ENCODE peak calls at places on chromosome 14, in seven cellular contexts. Q, O, F, W, K, N and I are unnamed samples.
A peak's percentile ranks its signal among the peaks of the same experiment; 100 is the strongest.

GRCh38 chr14:84785997-84786396 is 743.9 kb upstream of the FLRT2 start:
- DNase-seq in W (no peak), Q (no peak), F (no peak), K (no peak), O (no peak), N (no peak), I (no peak)

GRCh38 chr14:22882529-22883190 is 362 bp upstream of the REM2 start:
- DNase-seq in Q (no peak), O (no peak), F (peak; percentile 48), K (no peak), W (peak; percentile 53), N (peak; percentile 55), I (no peak)

GRCh38 chr14:85250369-85250768 is 279.6 kb upstream of the FLRT2 start:
- DNase-seq in N (no peak), Q (no peak), F (no peak), O (no peak), K (no peak), W (no peak), I (no peak)

GRCh38 chr14:76307786-76308780 is 67.9 kb upstream of the ESRRB start:
- DNase-seq in O (no peak), K (no peak), F (peak; percentile 19), Q (no peak), N (no peak), W (no peak), I (peak; percentile 16)

GRCh38 chr14:97824218-97824617 is 1027.0 kb downstream of the VRK1 start:
- DNase-seq in N (no peak), O (no peak), W (no peak), K (no peak), F (no peak), Q (no peak), I (no peak)

GRCh38 chr14:102544034-102544744 is 34.6 kb upstream of the ANKRD9 start:
- DNase-seq in K (no peak), W (no peak), F (no peak), Q (no peak), O (no peak), N (no peak), I (no peak)

GRCh38 chr14:105501504-105502291 is 10.7 kb downstream of the TEDC1 start:
- DNase-seq in W (no peak), F (peak; percentile 52), Q (no peak), N (no peak), O (peak; percentile 65), K (no peak), I (no peak)

GRCh38 chr14:90624228-90624627 is 192.0 kb downstream of the TTC7B start:
- DNase-seq in K (no peak), F (peak; percentile 73), Q (peak; percentile 36), O (peak; percentile 87), W (no peak), N (no peak), I (no peak)

GRCh38 chr14:103628684-103629502 is at the start of gene KLC1:
- DNase-seq in O (peak; percentile 83), K (peak; percentile 70), Q (peak; percentile 91), F (peak; percentile 92), W (peak; percentile 70), N (peak; percentile 89), I (peak; percentile 77)

GRCh38 chr14:53411110-53411509 is 258.0 kb upstream of the DDHD1 start:
- DNase-seq in K (no peak), N (no peak), W (no peak), O (no peak), F (no peak), Q (no peak), I (no peak)

GRCh38 chr14:74038015-74038859 is 19.1 kb downstream of the BBOF1 start:
- DNase-seq in Q (no peak), W (no peak), K (no peak), N (no peak), O (no peak), F (no peak), I (no peak)

GRCh38 chr14:22836301-22837058 is at the start of gene MMP14:
- DNase-seq in O (peak; percentile 80), F (peak; percentile 97), Q (peak; percentile 77), W (peak; percentile 26), K (peak; percentile 84), N (peak; percentile 79), I (no peak)

GRCh38 chr14:104939666-104940410 is 15.2 kb downstream of the PLD4 start:
- DNase-seq in Q (no peak), F (peak; percentile 54), W (no peak), N (no peak), O (peak; percentile 54), K (no peak), I (no peak)

GRCh38 chr14:77882098-77882497 is 82.2 kb downstream of the ADCK1 start:
- DNase-seq in W (no peak), F (no peak), Q (peak; percentile 51), K (no peak), N (peak; percentile 11), O (no peak), I (no peak)

GRCh38 chr14:54614296-54614695 is 47.4 kb downstream of the SAMD4A start:
- DNase-seq in W (no peak), Q (no peak), K (no peak), N (no peak), O (no peak), F (no peak), I (no peak)

GRCh38 chr14:67265131-67265530 is 23.9 kb downstream of the PALS1 start:
- DNase-seq in W (no peak), Q (no peak), F (no peak), K (no peak), O (no peak), N (no peak), I (no peak)

GRCh38 chr14:90388437-90388836 is 8.4 kb upstream of the CALM1 start:
- DNase-seq in O (peak; percentile 73), N (peak; percentile 52), W (no peak), F (no peak), Q (no peak), K (no peak), I (no peak)

GRCh38 chr14:104441275-104442106 is 138.1 kb upstream of the C14orf180 start:
- DNase-seq in N (no peak), F (peak; percentile 53), O (peak; percentile 61), Q (no peak), K (peak; percentile 3), W (no peak), I (no peak)

GRCh38 chr14:79254069-79254775 is 957.1 kb downstream of the DIO2 start:
- DNase-seq in N (no peak), Q (no peak), K (no peak), O (no peak), F (no peak), W (no peak), I (no peak)

GRCh38 chr14:47278233-47278842 is 397.1 kb downstream of the MDGA2 start:
- DNase-seq in N (peak; percentile 41), Q (peak; percentile 7), O (no peak), F (no peak), W (peak; percentile 27), K (no peak), I (peak; percentile 28)

GRCh38 chr14:50351016-50351415 is 38.9 kb downstream of the DMAC2L start:
- DNase-seq in F (no peak), W (no peak), Q (no peak), N (no peak), O (no peak), K (no peak), I (no peak)

GRCh38 chr14:96627811-96628775 is 125.9 kb downstream of the PAPOLA start:
- DNase-seq in K (peak; percentile 8), W (peak; percentile 2), O (no peak), F (peak; percentile 51), N (peak; percentile 1), Q (no peak), I (no peak)

GRCh38 chr14:74915426-74915825 is 7.6 kb downstream of the RPS6KL1 start:
- DNase-seq in O (no peak), Q (no peak), W (no peak), N (no peak), K (no peak), F (peak; percentile 29), I (no peak)

GRCh38 chr14:71208702-71209357 is 301.6 kb downstream of the PCNX1 start:
- DNase-seq in F (no peak), N (no peak), K (no peak), O (no peak), Q (no peak), W (no peak), I (no peak)
- TF ChIP-seq CTCF in F (no peak), N (no peak), K (no peak), O (no peak), Q (no peak), W (no peak), I (no peak)

DNA sequence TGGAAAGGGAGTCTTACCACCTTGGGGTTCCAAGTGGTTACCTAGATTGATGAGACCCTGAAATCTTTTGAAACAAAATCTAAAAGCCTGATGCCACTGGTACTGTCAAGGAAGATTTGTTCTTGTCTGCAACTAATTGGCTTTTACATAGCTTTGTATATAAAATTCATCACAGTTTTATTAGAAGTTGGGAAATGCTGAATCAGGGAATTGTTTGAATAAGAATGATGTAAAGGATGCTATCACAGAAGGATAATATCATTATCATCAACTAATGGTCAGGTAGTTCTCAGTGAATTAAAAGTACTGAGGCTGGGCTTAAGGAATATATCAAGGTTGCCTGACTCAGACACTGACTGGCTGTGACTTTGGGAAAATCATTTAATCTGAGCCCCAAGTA is 248.3 kb upstream of the STXBP6 start:
- DNase-seq in Q (no peak), K (no peak), O (no peak), F (no peak), W (no peak), N (no peak), I (no peak)
- TF ChIP-seq CTCF in Q (no peak), K (no peak), O (no peak), F (no peak), W (no peak), N (no peak), I (no peak)

GRCh38 chr14:65024957-65025356 is 38.3 kb downstream of the FNTB start:
- DNase-seq in K (peak; percentile 65), O (no peak), F (no peak), N (no peak), Q (no peak), W (no peak), I (no peak)

GRCh38 chr14:65015391-65015790 is 28.7 kb downstream of the FNTB start:
- DNase-seq in K (no peak), O (no peak), N (no peak), F (no peak), Q (no peak), W (no peak), I (no peak)

GRCh38 chr14:65016461-65016860 is 29.8 kb downstream of the FNTB start:
- DNase-seq in F (no peak), K (no peak), Q (no peak), N (no peak), W (no peak), O (no peak), I (no peak)

GRCh38 chr14:65025818-65026217 is 39.1 kb downstream of the FNTB start:
- DNase-seq in O (no peak), N (no peak), Q (no peak), F (no peak), K (no peak), W (no peak), I (no peak)

GRCh38 chr14:65019944-65020566 is 33.4 kb downstream of the FNTB start:
- DNase-seq in F (no peak), K (no peak), Q (peak; percentile 23), W (peak; percentile 16), N (peak; percentile 28), O (no peak), I (no peak)
- TF ChIP-seq CTCF in F (peak; percentile 65), K (no peak), Q (peak; percentile 72), W (peak; percentile 79), N (peak; percentile 76), O (peak; percentile 87), I (peak; percentile 73)

DNA sequence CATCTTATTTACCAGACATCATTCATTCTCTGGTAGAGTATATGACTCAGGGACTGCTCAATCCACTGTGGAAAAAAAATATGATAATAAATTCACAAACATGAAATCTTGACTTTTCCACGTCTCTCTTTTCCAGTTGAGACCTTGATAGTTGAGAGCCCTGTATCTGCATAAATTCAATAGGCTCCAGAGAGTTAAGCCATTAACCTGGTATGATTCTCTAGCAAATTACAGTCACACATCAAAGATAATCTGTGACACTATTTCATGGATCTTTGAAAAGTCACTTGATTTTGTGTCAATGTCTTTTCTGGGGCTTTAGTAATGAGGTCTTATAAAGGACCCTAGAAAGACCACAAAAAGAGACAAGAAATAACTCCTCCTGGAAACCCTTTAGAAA is 154.2 kb upstream of the FOXG1 start:
- DNase-seq in W (no peak), N (no peak), K (no peak), Q (no peak), O (no peak), F (no peak), I (no peak)
- TF ChIP-seq CTCF in W (no peak), N (no peak), K (no peak), Q (no peak), O (no peak), F (no peak), I (no peak)